ENCODE peak calls at places on chromosomes 11 and 22, in four cellular contexts. One of them, this sample, is unnamed.

GRCh38 chr11:13339196-13340153 is 61.9 kb downstream of the BMAL1 start:
- DNase-seq in GM12878: no peak
- DNase-seq in HepG2: no peak
- DNase-seq in H1: no peak
- DNase-seq in this sample: peak

GRCh38 chr22:37680191-37680851 is 4.9 kb downstream of the LGALS1 start:
- DNase-seq in HepG2: no peak
- DNase-seq in GM12878: no peak
- DNase-seq in H1: no peak
- DNase-seq in this sample: no peak

GRCh38 chr11:84398017-84398626 is 1112.0 kb upstream of the CCDC90B start:
- DNase-seq in H1: no peak
- DNase-seq in GM12878: no peak
- DNase-seq in HepG2: peak
- DNase-seq in this sample: no peak

GRCh38 chr22:20574920-20575353 is 67.5 kb downstream of the MED15 start:
- DNase-seq in GM12878: no peak
- DNase-seq in HepG2: no peak
- DNase-seq in H1: no peak
- DNase-seq in this sample: no peak

GRCh38 chr11:128501576-128502549 is 85.5 kb downstream of the ETS1 start:
- DNase-seq in H1: no peak
- DNase-seq in GM12878: no peak
- DNase-seq in HepG2: no peak
- DNase-seq in this sample: no peak

GRCh38 chr11:65357856-65358356 is 3.4 kb downstream of the TIGD3 start:
- DNase-seq in GM12878: no peak
- DNase-seq in HepG2: peak
- DNase-seq in H1: no peak
- DNase-seq in this sample: peak

GRCh38 chr22:35850831-35851230 is 133.2 kb downstream of the APOL5 start:
- DNase-seq in H1: no peak
- DNase-seq in HepG2: no peak
- DNase-seq in GM12878: no peak
- DNase-seq in this sample: no peak

GRCh38 chr11:69129647-69130046 is 26.1 kb upstream of the SMIM38 start:
- DNase-seq in HepG2: no peak
- DNase-seq in H1: no peak
- DNase-seq in GM12878: no peak
- DNase-seq in this sample: no peak

GRCh38 chr11:75801362-75802021 is 13.5 kb upstream of the UVRAG start:
- DNase-seq in GM12878: no peak
- DNase-seq in HepG2: no peak
- DNase-seq in H1: no peak
- DNase-seq in this sample: no peak

GRCh38 chr22:19723990-19724827 is 870 bp downstream of the GP1BB start:
- DNase-seq in GM12878: no peak
- DNase-seq in H1: no peak
- DNase-seq in HepG2: peak
- DNase-seq in this sample: peak

GRCh38 chr11:121571466-121571865 is 118.7 kb upstream of the SORL1-AS1 start:
- DNase-seq in HepG2: no peak
- DNase-seq in GM12878: no peak
- DNase-seq in H1: no peak
- DNase-seq in this sample: no peak

GRCh38 chr11:95790933-95791247 is 592 bp downstream of the CEP57 start:
- DNase-seq in HepG2: peak
- DNase-seq in GM12878: peak
- DNase-seq in H1: no peak
- DNase-seq in this sample: peak

GRCh38 chr11:71286701-71287643 is 34.6 kb upstream of the SHANK2 start:
- DNase-seq in GM12878: no peak
- DNase-seq in H1: no peak
- DNase-seq in HepG2: peak
- DNase-seq in this sample: no peak

GRCh38 chr11:106459135-106459534 is 381.7 kb downstream of the AASDHPPT start:
- DNase-seq in H1: no peak
- DNase-seq in HepG2: no peak
- DNase-seq in GM12878: no peak
- DNase-seq in this sample: no peak

GRCh38 chr11:61860054-61860903 is 31.1 kb downstream of the FADS3 start:
- DNase-seq in GM12878: no peak
- DNase-seq in HepG2: no peak
- DNase-seq in H1: no peak
- DNase-seq in this sample: peak

GRCh38 chr22:46421272-46421671 is 85.8 kb downstream of the TRMU start:
- DNase-seq in HepG2: no peak
- DNase-seq in GM12878: peak
- DNase-seq in H1: no peak
- DNase-seq in this sample: no peak

DNA sequence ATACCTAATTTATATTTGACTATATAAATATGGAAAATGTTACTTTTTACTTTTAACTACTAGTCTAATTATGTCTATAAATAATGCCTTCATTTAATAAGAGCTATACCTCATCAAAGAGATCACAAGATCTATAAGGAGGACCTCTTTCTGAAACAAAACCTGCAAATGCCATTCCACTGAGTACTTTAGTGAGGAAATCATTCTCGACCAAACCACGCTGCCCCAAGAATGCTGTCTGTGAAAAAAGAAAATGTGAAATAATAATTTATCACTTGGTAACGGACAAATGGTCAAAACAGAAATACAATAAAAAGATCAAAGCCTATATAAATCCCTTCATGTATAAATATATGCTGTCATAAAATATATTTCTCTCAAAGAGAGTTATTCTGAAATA is 301.7 kb downstream of the SBF2 start:
- DNase-seq in GM12878: no peak
- DNase-seq in H1: no peak
- DNase-seq in HepG2: no peak
- DNase-seq in this sample: no peak
- TF ChIP-seq EZH2 in GM12878: no peak
- TF ChIP-seq EZH2 in H1: no peak
- TF ChIP-seq EZH2 in HepG2: no peak
- TF ChIP-seq EZH2 in this sample: no peak

DNA sequence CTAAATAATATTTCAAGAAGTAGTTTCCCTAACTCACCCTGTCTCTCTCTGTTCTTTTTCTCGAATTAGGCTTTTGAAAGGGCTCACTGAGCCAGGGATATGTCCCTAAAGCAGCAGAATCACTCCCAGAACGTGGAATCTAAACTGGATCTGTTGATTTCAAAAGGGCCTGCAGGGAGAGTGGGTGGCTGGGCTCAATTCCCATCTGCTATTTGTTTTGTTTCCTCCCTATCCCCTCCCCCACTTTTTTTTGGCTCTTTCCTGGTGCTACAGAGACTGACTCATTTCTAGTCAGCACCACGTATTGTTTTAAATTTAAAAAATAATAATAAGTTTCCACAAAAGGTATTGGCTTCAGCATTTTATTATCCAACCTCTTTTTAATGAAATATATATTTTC is 961.5 kb downstream of the FAM181B start:
- DNase-seq in GM12878: no peak
- DNase-seq in HepG2: no peak
- DNase-seq in H1: no peak
- DNase-seq in this sample: no peak
- TF ChIP-seq ATF2 in GM12878: no peak
- TF ChIP-seq ATF2 in HepG2: no peak
- TF ChIP-seq ATF2 in H1: no peak
- TF ChIP-seq ATF2 in this sample: no peak

GRCh38 chr22:41659941-41660340 is 28.7 kb downstream of the SNU13 start:
- DNase-seq in HepG2: no peak
- DNase-seq in H1: no peak
- DNase-seq in GM12878: no peak
- DNase-seq in this sample: no peak

GRCh38 chr22:41657709-41658108 is 31.0 kb downstream of the SNU13 start:
- DNase-seq in H1: no peak
- DNase-seq in HepG2: no peak
- DNase-seq in GM12878: no peak
- DNase-seq in this sample: no peak

GRCh38 chr22:41654322-41654721 is 33.2 kb downstream of the XRCC6 start:
- DNase-seq in GM12878: no peak
- DNase-seq in HepG2: peak
- DNase-seq in H1: no peak
- DNase-seq in this sample: no peak

GRCh38 chr22:41658869-41659268 is 29.8 kb downstream of the SNU13 start:
- DNase-seq in GM12878: no peak
- DNase-seq in HepG2: no peak
- DNase-seq in H1: no peak
- DNase-seq in this sample: no peak

GRCh38 chr22:41656515-41656914 is 32.2 kb downstream of the SNU13 start:
- DNase-seq in HepG2: no peak
- DNase-seq in H1: no peak
- DNase-seq in GM12878: no peak
- DNase-seq in this sample: no peak
- TF ChIP-seq EZH2 in HepG2: no peak
- TF ChIP-seq EZH2 in H1: no peak
- TF ChIP-seq EZH2 in GM12878: no peak
- TF ChIP-seq EZH2 in this sample: no peak

GRCh38 chr11:126140932-126141291 is 70.5 kb downstream of the RPUSD4 start:
- DNase-seq in GM12878: no peak
- DNase-seq in H1: no peak
- DNase-seq in HepG2: no peak
- DNase-seq in this sample: no peak

GRCh38 chr11:126137146-126137545 is 74.3 kb downstream of the RPUSD4 start:
- DNase-seq in HepG2: no peak
- DNase-seq in H1: no peak
- DNase-seq in GM12878: no peak
- DNase-seq in this sample: no peak

GRCh38 chr11:126138636-126139540 is 72.6 kb downstream of the RPUSD4 start:
- DNase-seq in GM12878: no peak
- DNase-seq in H1: no peak
- DNase-seq in HepG2: no peak
- DNase-seq in this sample: no peak

GRCh38 chr11:126140106-126140931 is 71.1 kb downstream of the RPUSD4 start:
- DNase-seq in H1: no peak
- DNase-seq in GM12878: no peak
- DNase-seq in HepG2: no peak
- DNase-seq in this sample: no peak

GRCh38 chr11:126139541-126140091 is 71.8 kb downstream of the RPUSD4 start:
- DNase-seq in H1: no peak
- DNase-seq in GM12878: no peak
- DNase-seq in HepG2: no peak
- DNase-seq in this sample: no peak
- TF ChIP-seq ATF2 in H1: no peak
- TF ChIP-seq ATF2 in GM12878: no peak
- TF ChIP-seq ATF2 in HepG2: no peak
- TF ChIP-seq ATF2 in this sample: no peak

DNA sequence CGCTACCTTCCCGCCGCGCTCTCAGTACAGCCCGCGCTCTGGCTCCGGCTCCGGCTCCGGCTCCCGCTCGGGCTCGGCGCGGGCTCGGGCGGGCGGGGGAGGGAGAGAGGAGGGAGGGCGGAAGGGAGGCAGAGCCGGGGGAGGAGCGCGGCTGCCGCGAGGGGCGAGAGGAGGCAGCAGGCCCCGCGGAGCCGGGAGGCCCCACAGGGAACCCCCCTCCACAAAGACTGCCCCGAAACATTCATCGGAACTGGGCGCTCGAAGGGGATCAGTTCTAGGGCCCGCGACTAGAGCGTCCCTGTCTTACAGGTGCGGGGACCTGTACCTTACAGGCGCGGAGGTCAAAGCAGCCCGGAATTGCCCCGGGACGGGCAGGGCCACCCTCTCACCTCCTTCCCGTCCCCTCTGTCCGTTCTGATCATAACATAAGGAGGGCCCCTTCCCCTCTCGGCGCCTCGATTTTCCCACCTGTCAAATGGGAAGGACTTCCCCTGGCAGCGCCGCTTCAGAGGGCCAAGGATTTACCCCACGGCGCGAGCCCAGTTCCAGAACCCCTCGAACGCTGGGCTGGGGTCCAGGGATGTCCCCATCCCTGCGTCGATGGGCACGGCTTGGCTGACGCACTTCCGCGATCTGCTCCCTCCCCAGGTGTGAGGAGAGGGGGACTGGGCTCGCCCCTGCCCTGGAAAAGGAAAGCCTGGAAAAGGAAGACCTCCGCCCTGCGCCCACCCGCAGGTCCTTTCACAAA is at the start of gene SHISA8:
- DNase-seq in GM12878: no peak
- DNase-seq in HepG2: no peak
- DNase-seq in H1: no peak
- DNase-seq in this sample: no peak
- TF ChIP-seq EZH2 in GM12878: no peak
- TF ChIP-seq EZH2 in HepG2: peak
- TF ChIP-seq EZH2 in H1: peak
- TF ChIP-seq EZH2 in this sample: no peak

DNA sequence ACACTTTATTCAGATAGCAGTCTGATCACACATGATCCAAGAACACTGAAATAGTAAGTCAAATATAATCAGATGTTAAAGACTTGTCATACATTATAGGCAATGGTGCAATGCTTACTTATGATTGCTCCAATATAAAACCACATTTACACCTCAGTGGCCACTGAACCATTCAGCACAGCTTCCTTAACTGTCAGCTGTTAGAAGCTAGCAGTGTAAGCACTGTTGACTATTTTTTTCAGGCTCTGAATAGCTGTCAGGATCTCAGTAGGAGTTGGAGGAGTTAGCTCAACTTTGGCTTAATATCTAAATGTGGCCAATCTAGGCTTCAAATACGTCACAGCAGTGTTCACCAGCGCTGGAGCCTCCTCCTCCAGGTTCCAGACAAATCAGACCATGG is 36.6 kb downstream of the METTL15 start:
- DNase-seq in HepG2: no peak
- DNase-seq in H1: no peak
- DNase-seq in GM12878: no peak
- DNase-seq in this sample: no peak
- TF ChIP-seq ATF2 in HepG2: no peak
- TF ChIP-seq ATF2 in H1: no peak
- TF ChIP-seq ATF2 in GM12878: no peak
- TF ChIP-seq ATF2 in this sample: no peak

This sample was measured in K562.